ENCODE peak calls at places on chromosomes 13 and 19, in four cellular contexts. I is cardiac fibroblast, P is GM12864, K is body of pancreas. W is an unnamed sample.

GRCh38 chr13:94400874-94401273 is 78.6 kb downstream of the DCT start:
- DNase-seq in I (no peak), P (no peak), K (no peak), W (no peak)

GRCh38 chr19:50167314-50167721 is 4.2 kb upstream of the IZUMO2 start:
- DNase-seq in I (no peak), P (no peak), K (peak), W (no peak)

GRCh38 chr13:67075239-67075638 is 154.9 kb downstream of the PCDH9 start:
- DNase-seq in I (peak), P (no peak), K (no peak), W (no peak)

GRCh38 chr19:10168386-10168948 is 26.3 kb downstream of the DNMT1 start:
- DNase-seq in I (no peak), P (no peak), K (no peak), W (no peak)

GRCh38 chr19:51136891-51137551 is 5.1 kb upstream of the SIGLEC7 start:
- DNase-seq in I (peak), P (no peak), K (peak), W (no peak)

GRCh38 chr19:24063312-24063711 is 23.7 kb upstream of the ZNF254 start:
- DNase-seq in I (no peak), P (no peak), K (no peak), W (no peak)

GRCh38 chr13:96690998-96691397 is 303.3 kb downstream of the OXGR1 start:
- DNase-seq in I (no peak), P (no peak), K (no peak), W (no peak)

GRCh38 chr19:38693380-38694223 is 46.2 kb downstream of the ACTN4 start:
- DNase-seq in I (peak), P (peak), K (peak), W (peak)

GRCh38 chr19:28307460-28307859 is 905.5 kb downstream of the UQCRFS1 start:
- DNase-seq in I (peak), P (no peak), K (no peak), W (peak)

GRCh38 chr19:18869781-18870530 is 26.0 kb downstream of the CERS1 start:
- DNase-seq in I (no peak), P (no peak), K (no peak), W (no peak)

GRCh38 chr19:18999016-18999758 is 34.1 kb downstream of the SUGP2 start:
- DNase-seq in I (peak), P (no peak), K (no peak), W (no peak)

GRCh38 chr19:8096071-8096470 is 43.5 kb downstream of the CCL25 start:
- DNase-seq in I (no peak), P (no peak), K (no peak), W (no peak)

GRCh38 chr13:21075303-21076264 is 14.2 kb upstream of the LATS2 start:
- DNase-seq in I (peak), P (no peak), K (peak), W (no peak)

GRCh38 chr13:100478107-100478809 is 110.3 kb downstream of the GGACT start:
- DNase-seq in I (no peak), P (no peak), K (no peak), W (no peak)

GRCh38 chr13:97125810-97126738 is 96.1 kb upstream of the MBNL2 start:
- DNase-seq in I (peak), P (peak), K (no peak), W (peak)

GRCh38 chr19:38701455-38702063 is 42.7 kb downstream of the CAPN12 start:
- DNase-seq in I (no peak), P (no peak), K (no peak), W (peak)

GRCh38 chr19:47239610-47240296 is 8.8 kb upstream of the BBC3 start:
- DNase-seq in I (peak), P (no peak), K (peak), W (peak)

GRCh38 chr19:46617566-46618079 is 7.3 kb downstream of the PTGIR start:
- DNase-seq in I (no peak), P (no peak), K (peak), W (no peak)

GRCh38 chr19:28509079-28509895 is 703.7 kb downstream of the UQCRFS1 start:
- DNase-seq in I (no peak), P (no peak), K (no peak), W (no peak)

GRCh38 chr13:37070145-37070695 is 10.7 kb upstream of the SUPT20H start:
- DNase-seq in I (no peak), P (no peak), K (no peak), W (no peak)

GRCh38 chr13:27425151-27425917 is 915 bp downstream of the GTF3A start:
- DNase-seq in I (no peak), P (no peak), K (no peak), W (no peak)

GRCh38 chr19:5281588-5281987 is 59.0 kb downstream of the PTPRS start:
- DNase-seq in I (peak), P (no peak), K (peak), W (peak)

GRCh38 chr19:2500157-2500556 is 24.2 kb downstream of the GADD45B start:
- DNase-seq in I (no peak), P (no peak), K (no peak), W (no peak)

GRCh38 chr13:75334634-75335447 is 147.1 kb downstream of the TBC1D4 start:
- DNase-seq in I (no peak), P (no peak), K (no peak), W (no peak)

GRCh38 chr19:36605101-36605838 is at the start of gene ZNF382:
- DNase-seq in I (peak), P (peak), K (peak), W (peak)

GRCh38 chr13:80379245-80379644 is 38.3 kb upstream of the SPRY2 start:
- DNase-seq in I (peak), P (no peak), K (no peak), W (peak)

GRCh38 chr19:1312732-1313694 is 27.3 kb downstream of the EFNA2 start:
- DNase-seq in I (peak), P (no peak), K (no peak), W (peak)

GRCh38 chr13:27450921-27451461 is 627 bp upstream of the MTIF3 start:
- DNase-seq in I (peak), P (no peak), K (peak), W (peak)

GRCh38 chr13:24626449-24626848 is 53.8 kb upstream of the ATP12A start:
- DNase-seq in I (no peak), P (no peak), K (no peak), W (no peak)

GRCh38 chr19:40165362-40165937 is 25.8 kb upstream of the MAP3K10 start:
- DNase-seq in I (peak), P (no peak), K (peak), W (peak)

GRCh38 chr13:110706570-110707378 is 858 bp upstream of the CARS2 start:
- DNase-seq in I (no peak), P (no peak), K (no peak), W (no peak)

GRCh38 chr19:1110809-1111640 is 7.2 kb downstream of the GPX4 start:
- DNase-seq in I (no peak), P (no peak), K (no peak), W (no peak)

GRCh38 chr19:41366089-41366488 is 2.1 kb upstream of the B9D2 start:
- DNase-seq in I (no peak), P (no peak), K (no peak), W (no peak)

GRCh38 chr19:43984687-43985000 is 656 bp downstream of the ZNF155 start:
- DNase-seq in I (no peak), P (no peak), K (no peak), W (no peak)

GRCh38 chr13:87129602-87130300 is 541.4 kb upstream of the SLITRK5 start:
- DNase-seq in I (peak), P (no peak), K (no peak), W (no peak)
- H3K4me3 ChIP-seq in I (no peak), P (no peak), K (no peak), W (no peak)

GRCh38 chr19:14654786-14655185 is 19.9 kb downstream of the ADGRE3 start:
- DNase-seq in I (no peak), P (no peak), K (no peak), W (no peak)
- TF ChIP-seq CTCF in I (no peak), P (no peak), K (no peak), W (no peak)

GRCh38 chr13:91313103-91313502 is 34.4 kb upstream of the MIR17HG start:
- DNase-seq in I (peak), P (peak), K (peak), W (peak)
- H3K4me3 ChIP-seq in I (no peak), P (peak), K (no peak), W (no peak)

GRCh38 chr19:17090501-17091074 is 15.0 kb downstream of the MYO9B start:
- DNase-seq in I (peak), P (no peak), K (peak), W (peak)
- TF ChIP-seq CTCF in I (no peak), P (no peak), K (no peak), W (no peak)